ENCODE peak calls at places on chromosomes 3 and 15, in ten cellular contexts. One of them, this sample, is unnamed.

GRCh38 chr15:77921664-77922063 is 155.8 kb downstream of the TBC1D2B start:
- DNase-seq in tibial nerve: no peak
- DNase-seq in uterus: no peak
- DNase-seq in cardiac fibroblast: no peak
- DNase-seq in HFF-Myc: no peak
- DNase-seq in sigmoid colon: peak; percentile 34
- DNase-seq in AG10803: no peak
- DNase-seq in gastrocnemius medialis: no peak
- DNase-seq in A673: no peak
- DNase-seq in heart right ventricle: no peak
- DNase-seq in this sample: no peak

GRCh38 chr15:47514251-47514652 is 203.1 kb upstream of the SEMA6D start:
- DNase-seq in tibial nerve: no peak
- DNase-seq in uterus: no peak
- DNase-seq in cardiac fibroblast: peak; percentile 57
- DNase-seq in HFF-Myc: no peak
- DNase-seq in sigmoid colon: no peak
- DNase-seq in AG10803: peak; percentile 43
- DNase-seq in gastrocnemius medialis: no peak
- DNase-seq in A673: peak; percentile 49
- DNase-seq in heart right ventricle: no peak
- DNase-seq in this sample: no peak

GRCh38 chr3:20324664-20325478 is 138.9 kb upstream of the SGO1 start:
- DNase-seq in tibial nerve: no peak
- DNase-seq in uterus: no peak
- DNase-seq in cardiac fibroblast: peak; percentile 26
- DNase-seq in HFF-Myc: no peak
- DNase-seq in sigmoid colon: no peak
- DNase-seq in AG10803: no peak
- DNase-seq in gastrocnemius medialis: no peak
- DNase-seq in A673: no peak
- DNase-seq in heart right ventricle: no peak
- DNase-seq in this sample: no peak

GRCh38 chr15:99967841-99968371 is 234.7 kb upstream of the LYSMD4 start:
- DNase-seq in tibial nerve: no peak
- DNase-seq in uterus: no peak
- DNase-seq in cardiac fibroblast: peak; percentile 33
- DNase-seq in HFF-Myc: no peak
- DNase-seq in sigmoid colon: peak; percentile 27
- DNase-seq in AG10803: no peak
- DNase-seq in gastrocnemius medialis: no peak
- DNase-seq in A673: peak; percentile 13
- DNase-seq in heart right ventricle: no peak
- DNase-seq in this sample: no peak

GRCh38 chr3:354433-354832 is 157.9 kb downstream of the CHL1 start:
- DNase-seq in tibial nerve: peak; percentile 76
- DNase-seq in uterus: peak; percentile 28
- DNase-seq in cardiac fibroblast: peak; percentile 57
- DNase-seq in HFF-Myc: peak; percentile 7
- DNase-seq in sigmoid colon: no peak
- DNase-seq in AG10803: peak; percentile 31
- DNase-seq in gastrocnemius medialis: no peak
- DNase-seq in A673: peak; percentile 75
- DNase-seq in heart right ventricle: no peak
- DNase-seq in this sample: peak; percentile 4

GRCh38 chr15:58921267-58921666 is 12.2 kb downstream of the SLTM start:
- DNase-seq in tibial nerve: no peak
- DNase-seq in uterus: no peak
- DNase-seq in cardiac fibroblast: no peak
- DNase-seq in HFF-Myc: no peak
- DNase-seq in sigmoid colon: no peak
- DNase-seq in AG10803: peak; percentile 10
- DNase-seq in gastrocnemius medialis: no peak
- DNase-seq in A673: no peak
- DNase-seq in heart right ventricle: no peak
- DNase-seq in this sample: no peak

GRCh38 chr3:155743616-155744015 is 1.3 kb downstream of the PLCH1 start:
- DNase-seq in tibial nerve: no peak
- DNase-seq in uterus: no peak
- DNase-seq in cardiac fibroblast: no peak
- DNase-seq in HFF-Myc: no peak
- DNase-seq in sigmoid colon: no peak
- DNase-seq in AG10803: no peak
- DNase-seq in gastrocnemius medialis: no peak
- DNase-seq in A673: no peak
- DNase-seq in heart right ventricle: no peak
- DNase-seq in this sample: no peak

GRCh38 chr3:189563841-189564563 is 67.2 kb upstream of the TP63 start:
- DNase-seq in tibial nerve: no peak
- DNase-seq in uterus: no peak
- DNase-seq in cardiac fibroblast: peak; percentile 48
- DNase-seq in HFF-Myc: no peak
- DNase-seq in sigmoid colon: no peak
- DNase-seq in AG10803: peak; percentile 88
- DNase-seq in gastrocnemius medialis: no peak
- DNase-seq in A673: no peak
- DNase-seq in heart right ventricle: no peak
- DNase-seq in this sample: peak; percentile 90

GRCh38 chr15:49627407-49627877 is 6.6 kb downstream of the DTWD1 start:
- DNase-seq in tibial nerve: no peak
- DNase-seq in uterus: no peak
- DNase-seq in cardiac fibroblast: peak; percentile 62
- DNase-seq in HFF-Myc: peak; percentile 88
- DNase-seq in sigmoid colon: no peak
- DNase-seq in AG10803: peak; percentile 93
- DNase-seq in gastrocnemius medialis: no peak
- DNase-seq in A673: no peak
- DNase-seq in heart right ventricle: no peak
- DNase-seq in this sample: peak; percentile 75

GRCh38 chr3:167653750-167654149 is at the start of gene WDR49:
- DNase-seq in tibial nerve: no peak
- DNase-seq in uterus: no peak
- DNase-seq in cardiac fibroblast: no peak
- DNase-seq in HFF-Myc: no peak
- DNase-seq in sigmoid colon: no peak
- DNase-seq in AG10803: no peak
- DNase-seq in gastrocnemius medialis: no peak
- DNase-seq in A673: no peak
- DNase-seq in heart right ventricle: no peak
- DNase-seq in this sample: no peak

GRCh38 chr3:111521881-111522280 is 20.1 kb upstream of the CD96 start:
- DNase-seq in tibial nerve: no peak
- DNase-seq in uterus: no peak
- DNase-seq in cardiac fibroblast: peak; percentile 36
- DNase-seq in HFF-Myc: no peak
- DNase-seq in sigmoid colon: no peak
- DNase-seq in AG10803: peak; percentile 64
- DNase-seq in gastrocnemius medialis: no peak
- DNase-seq in A673: no peak
- DNase-seq in heart right ventricle: no peak
- DNase-seq in this sample: no peak

GRCh38 chr3:98556164-98557130 is 24.7 kb downstream of the GPR15 start:
- DNase-seq in tibial nerve: no peak
- DNase-seq in uterus: no peak
- DNase-seq in cardiac fibroblast: no peak
- DNase-seq in HFF-Myc: no peak
- DNase-seq in sigmoid colon: no peak
- DNase-seq in AG10803: no peak
- DNase-seq in gastrocnemius medialis: no peak
- DNase-seq in A673: no peak
- DNase-seq in heart right ventricle: no peak
- DNase-seq in this sample: no peak

GRCh38 chr15:73950479-73951043 is 24.3 kb downstream of the LOXL1 start:
- DNase-seq in tibial nerve: no peak
- DNase-seq in uterus: no peak
- DNase-seq in cardiac fibroblast: no peak
- DNase-seq in HFF-Myc: no peak
- DNase-seq in sigmoid colon: no peak
- DNase-seq in AG10803: no peak
- DNase-seq in gastrocnemius medialis: no peak
- DNase-seq in A673: peak; percentile 97
- DNase-seq in heart right ventricle: no peak
- DNase-seq in this sample: no peak

GRCh38 chr15:98734472-98735284 is 86.3 kb downstream of the IGF1R start:
- DNase-seq in tibial nerve: no peak
- DNase-seq in uterus: no peak
- DNase-seq in cardiac fibroblast: peak; percentile 39
- DNase-seq in HFF-Myc: no peak
- DNase-seq in sigmoid colon: no peak
- DNase-seq in AG10803: peak; percentile 65
- DNase-seq in gastrocnemius medialis: no peak
- DNase-seq in A673: no peak
- DNase-seq in heart right ventricle: no peak
- DNase-seq in this sample: no peak

DNA sequence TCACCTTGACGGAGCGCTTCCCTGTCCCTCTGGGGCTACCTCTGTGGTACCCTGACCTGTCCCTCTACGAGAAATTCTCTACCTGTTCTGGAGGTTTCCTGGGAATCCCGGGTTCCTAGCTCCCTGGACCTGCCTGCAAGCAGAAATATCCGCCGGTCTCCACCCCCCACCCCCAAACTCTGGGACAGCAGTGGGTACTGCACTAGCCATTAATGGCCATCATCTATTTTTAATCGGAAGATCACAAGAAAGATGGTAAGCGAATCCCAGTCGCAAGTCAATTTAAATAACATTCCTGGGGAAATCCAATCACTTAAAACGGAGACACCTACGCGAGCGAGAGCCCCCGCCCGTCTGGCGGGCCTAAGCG is 426 bp upstream of the C3orf80 start:
- DNase-seq in tibial nerve: no peak
- DNase-seq in uterus: no peak
- DNase-seq in cardiac fibroblast: no peak
- DNase-seq in HFF-Myc: no peak
- DNase-seq in sigmoid colon: no peak
- DNase-seq in AG10803: no peak
- DNase-seq in gastrocnemius medialis: no peak
- DNase-seq in A673: no peak
- DNase-seq in heart right ventricle: no peak
- DNase-seq in this sample: no peak
- H3K4me3 ChIP-seq in tibial nerve: peak overlapping the region; percentile 33
- H3K4me3 ChIP-seq in uterus: peak overlapping the region; percentile 12
- H3K4me3 ChIP-seq in cardiac fibroblast: peak overlapping the region; percentile 42
- H3K4me3 ChIP-seq in HFF-Myc: peak overlapping the region; percentile 38
- H3K4me3 ChIP-seq in sigmoid colon: peak overlapping the region; percentile 54
- H3K4me3 ChIP-seq in AG10803: peak overlapping the region; percentile 55
- H3K4me3 ChIP-seq in gastrocnemius medialis: peak overlapping the region; percentile 48
- H3K4me3 ChIP-seq in A673: peak overlapping the region; percentile 49
- H3K4me3 ChIP-seq in heart right ventricle: peak overlapping the region; percentile 47
- H3K4me3 ChIP-seq in this sample: peak overlapping the region; percentile 45

GRCh38 chr3:139774570-139775302 is 97.0 kb upstream of the NMNAT3 start:
- DNase-seq in tibial nerve: no peak
- DNase-seq in uterus: no peak
- DNase-seq in cardiac fibroblast: peak; percentile 33
- DNase-seq in HFF-Myc: no peak
- DNase-seq in sigmoid colon: no peak
- DNase-seq in AG10803: peak; percentile 45
- DNase-seq in gastrocnemius medialis: peak; percentile 23
- DNase-seq in A673: no peak
- DNase-seq in heart right ventricle: peak; percentile 11
- DNase-seq in this sample: no peak

GRCh38 chr3:139771331-139771730 is 93.6 kb upstream of the NMNAT3 start:
- DNase-seq in tibial nerve: no peak
- DNase-seq in uterus: no peak
- DNase-seq in cardiac fibroblast: no peak
- DNase-seq in HFF-Myc: no peak
- DNase-seq in sigmoid colon: no peak
- DNase-seq in AG10803: no peak
- DNase-seq in gastrocnemius medialis: no peak
- DNase-seq in A673: no peak
- DNase-seq in heart right ventricle: no peak
- DNase-seq in this sample: no peak

GRCh38 chr3:139770577-139770976 is 92.8 kb upstream of the NMNAT3 start:
- DNase-seq in tibial nerve: no peak
- DNase-seq in uterus: no peak
- DNase-seq in cardiac fibroblast: no peak
- DNase-seq in HFF-Myc: no peak
- DNase-seq in sigmoid colon: no peak
- DNase-seq in AG10803: no peak
- DNase-seq in gastrocnemius medialis: no peak
- DNase-seq in A673: no peak
- DNase-seq in heart right ventricle: no peak
- DNase-seq in this sample: no peak

GRCh38 chr3:139772539-139773500 is 95.0 kb upstream of the NMNAT3 start:
- DNase-seq in tibial nerve: no peak
- DNase-seq in uterus: no peak
- DNase-seq in cardiac fibroblast: peak; percentile 64
- DNase-seq in HFF-Myc: peak; percentile 27
- DNase-seq in sigmoid colon: no peak
- DNase-seq in AG10803: peak; percentile 79
- DNase-seq in gastrocnemius medialis: no peak
- DNase-seq in A673: no peak
- DNase-seq in heart right ventricle: no peak
- DNase-seq in this sample: peak; percentile 46
- TF ChIP-seq CTCF in tibial nerve: no peak
- TF ChIP-seq CTCF in uterus: no peak
- TF ChIP-seq CTCF in cardiac fibroblast: no peak
- TF ChIP-seq CTCF in HFF-Myc: no peak
- TF ChIP-seq CTCF in sigmoid colon: no peak
- TF ChIP-seq CTCF in AG10803: no peak
- TF ChIP-seq CTCF in gastrocnemius medialis: no peak
- TF ChIP-seq CTCF in A673: no peak
- TF ChIP-seq CTCF in heart right ventricle: no peak
- TF ChIP-seq CTCF in this sample: no peak

GRCh38 chr3:129608087-129608935 is 1.8 kb upstream of the PLXND1 start:
- DNase-seq in tibial nerve: no peak
- DNase-seq in uterus: no peak
- DNase-seq in cardiac fibroblast: peak; percentile 75
- DNase-seq in HFF-Myc: no peak
- DNase-seq in sigmoid colon: no peak
- DNase-seq in AG10803: peak; percentile 68
- DNase-seq in gastrocnemius medialis: no peak
- DNase-seq in A673: peak; percentile 84
- DNase-seq in heart right ventricle: peak; percentile 24
- DNase-seq in this sample: no peak
- H3K4me3 ChIP-seq in tibial nerve: no peak overlapping the region
- H3K4me3 ChIP-seq in uterus: no peak overlapping the region
- H3K4me3 ChIP-seq in cardiac fibroblast: no peak overlapping the region
- H3K4me3 ChIP-seq in HFF-Myc: no peak overlapping the region
- H3K4me3 ChIP-seq in sigmoid colon: no peak overlapping the region
- H3K4me3 ChIP-seq in AG10803: no peak overlapping the region
- H3K4me3 ChIP-seq in gastrocnemius medialis: no peak overlapping the region
- H3K4me3 ChIP-seq in A673: no peak overlapping the region
- H3K4me3 ChIP-seq in heart right ventricle: no peak overlapping the region
- H3K4me3 ChIP-seq in this sample: no peak overlapping the region

DNA sequence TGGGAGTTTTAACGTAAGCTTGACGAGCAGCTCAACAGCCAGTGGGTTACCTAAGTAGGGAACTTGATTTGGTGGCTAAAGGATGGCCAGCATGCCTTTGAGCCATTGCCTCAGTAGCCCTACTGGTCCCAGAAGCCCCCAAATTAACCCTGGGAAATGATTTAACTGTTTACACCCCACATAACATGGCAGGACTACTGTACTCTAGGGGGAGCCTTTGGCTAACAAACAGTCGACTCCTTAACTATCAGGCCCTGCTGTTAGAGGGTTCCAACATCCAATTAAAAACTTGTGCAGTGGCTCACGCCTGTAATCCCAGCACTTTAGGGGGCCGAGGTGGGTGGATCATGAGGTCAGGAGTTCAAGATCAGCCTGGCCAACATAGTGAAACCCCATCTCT is 9.4 kb upstream of the SMCO1 start:
- DNase-seq in tibial nerve: no peak
- DNase-seq in uterus: no peak
- DNase-seq in cardiac fibroblast: peak; percentile 28
- DNase-seq in HFF-Myc: no peak
- DNase-seq in sigmoid colon: no peak
- DNase-seq in AG10803: no peak
- DNase-seq in gastrocnemius medialis: no peak
- DNase-seq in A673: peak; percentile 50
- DNase-seq in heart right ventricle: no peak
- DNase-seq in this sample: no peak
- TF ChIP-seq CTCF in tibial nerve: no peak
- TF ChIP-seq CTCF in uterus: no peak
- TF ChIP-seq CTCF in cardiac fibroblast: peak; percentile 36
- TF ChIP-seq CTCF in HFF-Myc: peak; percentile 8
- TF ChIP-seq CTCF in sigmoid colon: no peak
- TF ChIP-seq CTCF in AG10803: no peak
- TF ChIP-seq CTCF in gastrocnemius medialis: no peak
- TF ChIP-seq CTCF in A673: peak; percentile 38
- TF ChIP-seq CTCF in heart right ventricle: no peak
- TF ChIP-seq CTCF in this sample: peak; percentile 28

This sample was measured in AG09309.